ENCODE peak calls at places on chromosomes 16 and 17, in four cellular contexts. One of them, this sample, is unnamed.
A peak's percentile ranks its signal among the peaks of the same experiment; 100 is the strongest.

GRCh38 chr17:72662827-72663190 is 429.7 kb downstream of the SLC39A11 start:
- DNase-seq in CD8-positive, alpha-beta memory T cell: no peak
- DNase-seq in heart left ventricle: no peak
- DNase-seq in transverse colon: no peak
- DNase-seq in this sample: no peak

GRCh38 chr16:66342294-66342900 is 24.1 kb upstream of the CDH5 start:
- DNase-seq in CD8-positive, alpha-beta memory T cell: no peak
- DNase-seq in transverse colon: no peak
- DNase-seq in heart left ventricle: no peak
- DNase-seq in this sample: no peak

GRCh38 chr16:85424260-85425060 is 188.7 kb upstream of the GSE1 start:
- DNase-seq in heart left ventricle: no peak
- DNase-seq in CD8-positive, alpha-beta memory T cell: no peak
- DNase-seq in transverse colon: no peak
- DNase-seq in this sample: peak; percentile 1

GRCh38 chr16:5551909-5552308 is 454.3 kb upstream of the EEF2KMT start:
- DNase-seq in CD8-positive, alpha-beta memory T cell: no peak
- DNase-seq in transverse colon: no peak
- DNase-seq in heart left ventricle: no peak
- DNase-seq in this sample: no peak

GRCh38 chr16:24573141-24573540 is 33.8 kb downstream of the RBBP6 start:
- DNase-seq in CD8-positive, alpha-beta memory T cell: no peak
- DNase-seq in heart left ventricle: no peak
- DNase-seq in transverse colon: no peak
- DNase-seq in this sample: no peak

GRCh38 chr17:37752482-37752881 is 7.6 kb upstream of the HNF1B start:
- DNase-seq in CD8-positive, alpha-beta memory T cell: no peak
- DNase-seq in heart left ventricle: no peak
- DNase-seq in transverse colon: no peak
- DNase-seq in this sample: no peak

GRCh38 chr16:77273815-77274214 is 74.6 kb downstream of the SYCE1L start:
- DNase-seq in heart left ventricle: no peak
- DNase-seq in transverse colon: no peak
- DNase-seq in CD8-positive, alpha-beta memory T cell: no peak
- DNase-seq in this sample: peak; percentile 61

GRCh38 chr16:7013990-7014389 is 318.7 kb upstream of the RBFOX1 start:
- DNase-seq in heart left ventricle: no peak
- DNase-seq in transverse colon: no peak
- DNase-seq in CD8-positive, alpha-beta memory T cell: no peak
- DNase-seq in this sample: no peak

DNA sequence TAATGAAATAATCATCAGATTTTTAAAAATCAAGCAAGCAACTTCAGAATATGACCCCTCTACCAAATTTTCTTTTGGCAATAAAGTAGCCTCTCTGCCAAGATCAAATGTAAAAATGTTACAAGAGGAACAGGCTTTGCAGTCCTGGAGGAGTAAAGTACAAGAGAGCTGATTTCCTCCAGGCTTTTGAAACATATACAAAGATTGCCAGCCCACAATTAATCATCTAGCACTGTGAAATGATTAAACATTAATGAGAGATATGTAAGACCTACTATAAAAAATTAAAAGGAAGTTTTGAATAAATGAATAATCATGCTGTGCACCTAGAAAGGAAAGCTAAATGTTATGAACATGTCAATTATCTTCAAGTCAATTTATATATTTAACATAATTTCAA is 26.3 kb downstream of the TXNDC11 start:
- DNase-seq in transverse colon: no peak
- DNase-seq in CD8-positive, alpha-beta memory T cell: no peak
- DNase-seq in heart left ventricle: no peak
- DNase-seq in this sample: no peak
- H3K36me3 ChIP-seq in transverse colon: no peaks in the 10 kb centered on the region
- H3K36me3 ChIP-seq in CD8-positive, alpha-beta memory T cell: peaks cover 26% of the 10 kb centered on the region
- H3K36me3 ChIP-seq in heart left ventricle: peaks cover 80% of the 10 kb centered on the region
- H3K36me3 ChIP-seq in this sample: peaks cover 12% of the 10 kb centered on the region

DNA sequence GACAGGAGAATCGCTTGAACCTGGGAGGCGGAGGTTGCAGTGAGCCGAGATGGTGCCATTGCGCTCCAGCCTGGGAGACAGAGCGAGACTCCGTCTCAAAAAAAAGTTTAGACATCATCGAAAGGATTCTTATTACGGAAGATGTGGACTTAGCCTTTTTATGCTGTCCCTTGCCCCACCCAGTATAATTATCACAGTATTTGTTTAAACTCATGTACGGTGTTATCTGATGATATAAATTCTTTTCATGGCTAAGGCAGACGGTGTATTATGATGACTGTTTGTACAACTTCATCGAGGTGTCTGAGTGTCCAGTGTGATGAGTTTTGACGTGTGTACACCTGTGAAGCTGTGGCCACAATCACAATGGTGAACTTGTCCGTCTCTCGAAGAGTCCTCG is 26.1 kb downstream of the BAIAP2 start:
- DNase-seq in heart left ventricle: no peak
- DNase-seq in CD8-positive, alpha-beta memory T cell: no peak
- DNase-seq in transverse colon: no peak
- DNase-seq in this sample: no peak
- H3K36me3 ChIP-seq in heart left ventricle: no peaks in the 10 kb centered on the region
- H3K36me3 ChIP-seq in CD8-positive, alpha-beta memory T cell: no peaks in the 10 kb centered on the region
- H3K36me3 ChIP-seq in transverse colon: no peaks in the 10 kb centered on the region
- H3K36me3 ChIP-seq in this sample: no peaks in the 10 kb centered on the region

GRCh38 chr16:1785846-1786170 is 3.0 kb downstream of the NUBP2 start:
- DNase-seq in CD8-positive, alpha-beta memory T cell: no peak
- DNase-seq in heart left ventricle: no peak
- DNase-seq in transverse colon: no peak
- DNase-seq in this sample: no peak
- H3K36me3 ChIP-seq in CD8-positive, alpha-beta memory T cell: peaks cover 9% of the 10 kb centered on the region
- H3K36me3 ChIP-seq in heart left ventricle: peaks cover 25% of the 10 kb centered on the region
- H3K36me3 ChIP-seq in transverse colon: no peaks in the 10 kb centered on the region
- H3K36me3 ChIP-seq in this sample: peaks cover 17% of the 10 kb centered on the region

DNA sequence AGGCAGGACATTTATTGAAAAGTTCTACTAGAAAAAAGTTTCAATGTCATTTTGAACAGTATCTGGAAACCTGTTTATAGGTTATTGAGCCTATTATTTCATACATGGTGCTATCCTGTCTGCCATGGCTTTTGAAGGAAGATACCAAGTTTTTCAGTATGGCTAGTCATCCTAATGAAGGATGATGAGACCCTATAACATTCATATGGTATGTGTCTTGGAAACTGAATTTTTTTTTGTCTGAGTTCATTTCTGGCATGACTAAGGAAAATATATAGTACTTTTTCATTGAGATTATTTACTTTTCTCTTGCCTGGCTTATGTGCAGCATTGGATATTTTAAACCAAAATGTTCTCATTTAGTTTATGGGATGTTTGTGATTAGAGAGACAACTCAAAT is 30.2 kb downstream of the CLTC start:
- DNase-seq in heart left ventricle: no peak
- DNase-seq in transverse colon: no peak
- DNase-seq in CD8-positive, alpha-beta memory T cell: no peak
- DNase-seq in this sample: no peak
- H3K36me3 ChIP-seq in heart left ventricle: peaks cover 100% of the 10 kb centered on the region
- H3K36me3 ChIP-seq in transverse colon: no peaks in the 10 kb centered on the region
- H3K36me3 ChIP-seq in CD8-positive, alpha-beta memory T cell: peaks cover 32% of the 10 kb centered on the region
- H3K36me3 ChIP-seq in this sample: peaks cover 40% of the 10 kb centered on the region

GRCh38 chr16:89729863-89730574 is 8.7 kb downstream of the ZNF276 start:
- DNase-seq in transverse colon: no peak
- DNase-seq in CD8-positive, alpha-beta memory T cell: no peak
- DNase-seq in heart left ventricle: no peak
- DNase-seq in this sample: no peak

GRCh38 chr16:89730610-89731234 is 9.4 kb downstream of the ZNF276 start:
- DNase-seq in CD8-positive, alpha-beta memory T cell: no peak
- DNase-seq in heart left ventricle: no peak
- DNase-seq in transverse colon: no peak
- DNase-seq in this sample: no peak

GRCh38 chr16:89729293-89729692 is 8.0 kb downstream of the ZNF276 start:
- DNase-seq in heart left ventricle: no peak
- DNase-seq in transverse colon: no peak
- DNase-seq in CD8-positive, alpha-beta memory T cell: no peak
- DNase-seq in this sample: no peak

GRCh38 chr16:89723279-89724250 is 2.2 kb downstream of the ZNF276 start:
- DNase-seq in transverse colon: peak; percentile 57
- DNase-seq in CD8-positive, alpha-beta memory T cell: peak; percentile 89
- DNase-seq in heart left ventricle: peak; percentile 69
- DNase-seq in this sample: no peak

GRCh38 chr16:89727406-89728120 is 6.2 kb downstream of the ZNF276 start:
- DNase-seq in transverse colon: no peak
- DNase-seq in heart left ventricle: no peak
- DNase-seq in CD8-positive, alpha-beta memory T cell: no peak
- DNase-seq in this sample: no peak
- H3K36me3 ChIP-seq in transverse colon: no peaks in the 10 kb centered on the region
- H3K36me3 ChIP-seq in heart left ventricle: peaks cover 93% of the 10 kb centered on the region
- H3K36me3 ChIP-seq in CD8-positive, alpha-beta memory T cell: peaks cover 69% of the 10 kb centered on the region
- H3K36me3 ChIP-seq in this sample: peaks cover 58% of the 10 kb centered on the region